ENCODE peak calls at places on chromosomes 7 and 10, in four cellular contexts. One of them, this sample, is unnamed.

GRCh38 chr7:108805808-108806397 is 236.2 kb downstream of the DNAJB9 start:
- DNase-seq in AG04450: no peak
- DNase-seq in transverse colon: no peak
- DNase-seq in astrocyte of the spinal cord: peak; percentile 54
- DNase-seq in this sample: peak; percentile 13

GRCh38 chr7:131501422-131501821 is 55.0 kb downstream of the PODXL start:
- DNase-seq in transverse colon: no peak
- DNase-seq in AG04450: peak; percentile 65
- DNase-seq in astrocyte of the spinal cord: peak; percentile 83
- DNase-seq in this sample: no peak

GRCh38 chr7:101121996-101122932 is 4.6 kb upstream of the SERPINE1 start:
- DNase-seq in astrocyte of the spinal cord: peak; percentile 98
- DNase-seq in transverse colon: peak; percentile 65
- DNase-seq in AG04450: peak; percentile 96
- DNase-seq in this sample: peak; percentile 90

GRCh38 chr7:123041085-123041484 is 45.6 kb upstream of the TAS2R16 start:
- DNase-seq in AG04450: no peak
- DNase-seq in astrocyte of the spinal cord: peak; percentile 84
- DNase-seq in transverse colon: no peak
- DNase-seq in this sample: no peak

GRCh38 chr7:716212-716611 is 10.3 kb upstream of the DNAAF5 start:
- DNase-seq in astrocyte of the spinal cord: no peak
- DNase-seq in transverse colon: no peak
- DNase-seq in AG04450: no peak
- DNase-seq in this sample: peak; percentile 1

GRCh38 chr10:122343936-122344335 is 30.6 kb upstream of the PLEKHA1 start:
- DNase-seq in transverse colon: no peak
- DNase-seq in astrocyte of the spinal cord: no peak
- DNase-seq in AG04450: no peak
- DNase-seq in this sample: no peak

GRCh38 chr10:681670-682318 is 7.7 kb downstream of the DIP2C start:
- DNase-seq in AG04450: no peak
- DNase-seq in astrocyte of the spinal cord: no peak
- DNase-seq in transverse colon: no peak
- DNase-seq in this sample: no peak

GRCh38 chr10:122954731-122955050 is 664 bp upstream of the C10orf88 start:
- DNase-seq in transverse colon: no peak
- DNase-seq in astrocyte of the spinal cord: no peak
- DNase-seq in AG04450: no peak
- DNase-seq in this sample: no peak

GRCh38 chr10:5565671-5566581 is 41.2 kb downstream of the CALML3 start:
- DNase-seq in AG04450: peak; percentile 51
- DNase-seq in astrocyte of the spinal cord: no peak
- DNase-seq in transverse colon: peak; percentile 5
- DNase-seq in this sample: no peak

GRCh38 chr10:25682203-25682950 is 251.7 kb upstream of the MYO3A start:
- DNase-seq in astrocyte of the spinal cord: peak; percentile 41
- DNase-seq in transverse colon: no peak
- DNase-seq in AG04450: no peak
- DNase-seq in this sample: peak; percentile 65

GRCh38 chr7:27661776-27662489 is 750 bp downstream of the HIBADH start:
- DNase-seq in transverse colon: peak; percentile 37
- DNase-seq in astrocyte of the spinal cord: peak; percentile 40
- DNase-seq in AG04450: no peak
- DNase-seq in this sample: peak; percentile 55

GRCh38 chr7:134826105-134826504 is 46.7 kb downstream of the CALD1 start:
- DNase-seq in astrocyte of the spinal cord: peak; percentile 91
- DNase-seq in transverse colon: no peak
- DNase-seq in AG04450: peak; percentile 71
- DNase-seq in this sample: no peak

GRCh38 chr7:123945938-123946337 is 20.9 kb downstream of the SPAM1 start:
- DNase-seq in astrocyte of the spinal cord: no peak
- DNase-seq in AG04450: no peak
- DNase-seq in transverse colon: no peak
- DNase-seq in this sample: no peak

GRCh38 chr7:134755422-134756022 is 23.9 kb upstream of the CALD1 start:
- DNase-seq in astrocyte of the spinal cord: peak; percentile 56
- DNase-seq in transverse colon: no peak
- DNase-seq in AG04450: no peak
- DNase-seq in this sample: peak; percentile 42

GRCh38 chr10:49144021-49144720 is 10.3 kb upstream of the FAM170B start:
- DNase-seq in astrocyte of the spinal cord: no peak
- DNase-seq in AG04450: peak; percentile 74
- DNase-seq in transverse colon: no peak
- DNase-seq in this sample: no peak

GRCh38 chr10:72083234-72084093 is 4.9 kb downstream of the SPOCK2 start:
- DNase-seq in AG04450: no peak
- DNase-seq in astrocyte of the spinal cord: no peak
- DNase-seq in transverse colon: no peak
- DNase-seq in this sample: no peak

GRCh38 chr10:43824934-43825333 is 176.3 kb upstream of the ZNF32 start:
- DNase-seq in transverse colon: peak; percentile 41
- DNase-seq in AG04450: peak; percentile 32
- DNase-seq in astrocyte of the spinal cord: peak; percentile 53
- DNase-seq in this sample: no peak

DNA sequence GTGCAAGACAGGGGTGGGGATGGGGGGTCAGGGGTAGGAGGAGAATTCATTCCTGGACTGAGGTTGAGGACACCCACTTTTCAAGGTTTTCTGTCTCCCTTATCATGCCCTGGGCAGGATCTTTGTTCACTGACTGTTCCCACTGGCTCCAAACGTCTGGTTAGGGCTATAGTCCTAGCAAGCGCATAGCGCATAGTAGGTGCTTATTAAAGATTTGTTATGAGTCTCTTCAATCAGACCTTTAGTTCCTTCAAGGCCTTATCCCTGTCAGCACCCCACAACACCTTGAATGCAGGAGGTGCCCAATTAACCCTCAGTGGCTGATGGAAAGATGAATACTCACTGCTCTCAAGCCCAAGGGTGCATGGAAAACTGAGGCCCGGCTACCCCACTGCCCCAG is 177.9 kb downstream of the SH3PXD2A start:
- DNase-seq in transverse colon: no peak
- DNase-seq in astrocyte of the spinal cord: no peak
- DNase-seq in AG04450: no peak
- DNase-seq in this sample: no peak
- H3K4me3 ChIP-seq in transverse colon: peak overlapping the region; percentile 31
- H3K4me3 ChIP-seq in astrocyte of the spinal cord: peak overlapping the region; percentile 10
- H3K4me3 ChIP-seq in AG04450: peak overlapping the region; percentile 75
- H3K4me3 ChIP-seq in this sample: no peak overlapping the region

GRCh38 chr10:13001041-13001886 is at the start of gene CCDC3:
- DNase-seq in astrocyte of the spinal cord: no peak
- DNase-seq in AG04450: no peak
- DNase-seq in transverse colon: no peak
- DNase-seq in this sample: peak; percentile 36
- H3K4me3 ChIP-seq in astrocyte of the spinal cord: peak within 1 kb of the TSS; percentile 25
- H3K4me3 ChIP-seq in AG04450: peak within 1 kb of the TSS; percentile 49
- H3K4me3 ChIP-seq in transverse colon: peak within 1 kb of the TSS; percentile 41
- H3K4me3 ChIP-seq in this sample: peak within 1 kb of the TSS; percentile 42

GRCh38 chr7:47991270-47991669 is 11.9 kb upstream of the HUS1 start:
- DNase-seq in AG04450: no peak
- DNase-seq in transverse colon: no peak
- DNase-seq in astrocyte of the spinal cord: no peak
- DNase-seq in this sample: no peak
- H3K4me3 ChIP-seq in AG04450: no peak overlapping the region
- H3K4me3 ChIP-seq in transverse colon: peak overlapping the region; percentile 61
- H3K4me3 ChIP-seq in astrocyte of the spinal cord: no peak overlapping the region
- H3K4me3 ChIP-seq in this sample: no peak overlapping the region

DNA sequence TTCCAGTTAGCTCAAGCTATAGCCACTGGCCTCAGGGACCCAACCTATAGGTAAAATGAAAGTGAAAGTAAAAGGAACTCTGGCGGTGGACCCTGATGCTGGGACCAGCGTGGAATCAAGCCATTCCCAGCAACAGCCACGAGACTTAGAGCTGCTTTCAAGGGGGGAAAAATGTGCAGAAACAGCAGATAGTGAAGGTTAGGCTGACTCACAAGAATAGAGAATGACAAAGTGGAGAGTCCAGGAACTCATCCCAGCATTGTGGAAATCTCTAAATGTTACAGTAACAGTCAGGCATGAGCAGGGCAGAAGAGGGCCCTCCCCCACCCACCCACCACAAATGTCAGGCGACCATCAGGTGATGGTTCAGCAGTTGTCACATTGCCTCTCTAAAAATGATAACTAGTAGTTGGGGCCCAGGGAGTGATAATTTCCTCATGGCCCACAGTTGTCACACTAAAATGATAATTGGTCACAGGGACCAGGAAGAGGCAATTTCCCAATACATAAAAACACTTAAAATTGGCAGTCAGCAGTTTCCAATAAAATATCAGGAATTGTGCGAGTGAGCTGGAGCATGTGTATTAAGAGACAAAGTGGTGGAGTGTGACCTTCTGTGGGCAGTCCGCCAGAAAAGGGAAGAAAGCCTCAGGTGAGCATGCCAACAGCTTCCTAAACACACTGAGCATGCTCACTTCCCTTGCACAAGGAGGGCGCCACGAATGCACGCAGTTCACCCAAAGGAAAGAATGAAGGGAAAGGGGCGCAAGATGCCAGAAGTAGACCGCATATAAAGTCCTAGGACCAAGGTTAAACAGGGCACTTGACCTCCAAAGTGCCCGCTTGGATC is 129.8 kb upstream of the PPP1R3A start:
- DNase-seq in AG04450: no peak
- DNase-seq in transverse colon: no peak
- DNase-seq in astrocyte of the spinal cord: peak; percentile 31
- DNase-seq in this sample: peak; percentile 11
- H3K4me3 ChIP-seq in AG04450: no peak overlapping the region
- H3K4me3 ChIP-seq in transverse colon: peak overlapping the region; percentile 25
- H3K4me3 ChIP-seq in astrocyte of the spinal cord: no peak overlapping the region
- H3K4me3 ChIP-seq in this sample: no peak overlapping the region

GRCh38 chr7:155944901-155945300 is 132.6 kb upstream of the SHH start:
- DNase-seq in astrocyte of the spinal cord: no peak
- DNase-seq in AG04450: no peak
- DNase-seq in transverse colon: no peak
- DNase-seq in this sample: no peak
- H3K4me3 ChIP-seq in astrocyte of the spinal cord: no peak overlapping the region
- H3K4me3 ChIP-seq in AG04450: no peak overlapping the region
- H3K4me3 ChIP-seq in transverse colon: no peak overlapping the region
- H3K4me3 ChIP-seq in this sample: no peak overlapping the region

GRCh38 chr7:91942312-91942711 is 1.6 kb downstream of the AKAP9 start:
- DNase-seq in AG04450: no peak
- DNase-seq in astrocyte of the spinal cord: no peak
- DNase-seq in transverse colon: no peak
- DNase-seq in this sample: no peak
- H3K4me3 ChIP-seq in AG04450: peak overlapping the region; percentile 89
- H3K4me3 ChIP-seq in astrocyte of the spinal cord: peak overlapping the region; percentile 97
- H3K4me3 ChIP-seq in transverse colon: peak overlapping the region; percentile 80
- H3K4me3 ChIP-seq in this sample: peak overlapping the region; percentile 89

DNA sequence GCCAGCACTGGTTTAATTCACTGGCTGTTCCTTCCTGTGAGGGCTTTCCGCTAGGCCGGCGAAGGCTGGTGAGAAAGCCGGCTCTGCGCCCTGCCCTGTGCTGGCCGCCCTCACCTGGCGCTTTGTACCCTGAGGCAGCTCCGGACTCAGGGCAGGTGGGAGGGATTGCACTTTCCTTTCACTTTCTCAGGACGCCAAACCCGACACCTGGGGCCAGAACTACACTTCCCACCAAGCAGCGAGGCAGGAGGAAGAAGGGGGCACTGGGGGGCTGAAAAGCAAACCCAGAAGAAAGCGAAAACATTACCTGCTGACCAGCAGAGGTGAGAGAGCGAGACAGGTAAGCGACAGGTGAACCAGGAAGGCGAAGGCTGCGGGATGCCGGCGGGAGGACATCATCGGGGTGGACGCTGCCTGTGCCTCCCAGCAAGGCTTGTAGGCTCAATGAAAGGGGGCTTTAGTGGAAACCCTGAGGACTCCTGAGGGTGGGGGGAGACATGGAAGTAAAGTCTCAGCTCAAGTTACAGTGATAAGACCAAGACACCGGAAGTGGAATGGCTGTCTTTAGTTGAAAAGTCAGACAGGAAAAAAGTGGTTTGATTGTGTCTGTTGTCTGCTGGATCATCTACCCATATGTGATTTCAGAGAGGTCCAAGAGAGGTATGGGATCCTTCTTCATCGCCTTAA is at the start of gene RAB19:
- DNase-seq in astrocyte of the spinal cord: no peak
- DNase-seq in transverse colon: peak; percentile 75
- DNase-seq in AG04450: no peak
- DNase-seq in this sample: peak; percentile 72
- H3K4me3 ChIP-seq in astrocyte of the spinal cord: peak within 1 kb of the TSS; percentile 28
- H3K4me3 ChIP-seq in transverse colon: peak within 1 kb of the TSS; percentile 68
- H3K4me3 ChIP-seq in AG04450: peak within 1 kb of the TSS; percentile 38
- H3K4me3 ChIP-seq in this sample: peak within 1 kb of the TSS; percentile 13

DNA sequence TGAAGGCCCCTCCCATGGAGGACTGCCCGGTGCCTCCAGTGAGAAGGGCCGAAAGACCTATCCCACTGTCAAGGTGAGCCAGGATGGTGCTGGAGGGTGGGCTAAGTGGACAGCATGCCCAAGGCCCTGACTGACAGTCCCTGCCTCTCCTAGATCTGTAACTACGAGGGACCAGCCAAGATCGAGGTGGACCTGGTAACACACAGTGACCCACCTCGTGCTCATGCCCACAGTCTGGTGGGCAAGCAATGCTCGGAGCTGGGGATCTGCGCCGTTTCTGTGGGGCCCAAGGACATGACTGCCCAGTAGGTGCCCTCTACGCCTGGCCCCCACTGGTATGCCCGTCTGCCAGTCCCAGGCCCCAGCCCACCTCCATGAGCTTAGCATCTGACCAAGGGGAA is 1.2 kb downstream of the NFKB2 start:
- DNase-seq in AG04450: no peak
- DNase-seq in astrocyte of the spinal cord: no peak
- DNase-seq in transverse colon: no peak
- DNase-seq in this sample: no peak
- H3K4me3 ChIP-seq in AG04450: peak overlapping the region; percentile 82
- H3K4me3 ChIP-seq in astrocyte of the spinal cord: no peak overlapping the region
- H3K4me3 ChIP-seq in transverse colon: peak overlapping the region; percentile 85
- H3K4me3 ChIP-seq in this sample: no peak overlapping the region

DNA sequence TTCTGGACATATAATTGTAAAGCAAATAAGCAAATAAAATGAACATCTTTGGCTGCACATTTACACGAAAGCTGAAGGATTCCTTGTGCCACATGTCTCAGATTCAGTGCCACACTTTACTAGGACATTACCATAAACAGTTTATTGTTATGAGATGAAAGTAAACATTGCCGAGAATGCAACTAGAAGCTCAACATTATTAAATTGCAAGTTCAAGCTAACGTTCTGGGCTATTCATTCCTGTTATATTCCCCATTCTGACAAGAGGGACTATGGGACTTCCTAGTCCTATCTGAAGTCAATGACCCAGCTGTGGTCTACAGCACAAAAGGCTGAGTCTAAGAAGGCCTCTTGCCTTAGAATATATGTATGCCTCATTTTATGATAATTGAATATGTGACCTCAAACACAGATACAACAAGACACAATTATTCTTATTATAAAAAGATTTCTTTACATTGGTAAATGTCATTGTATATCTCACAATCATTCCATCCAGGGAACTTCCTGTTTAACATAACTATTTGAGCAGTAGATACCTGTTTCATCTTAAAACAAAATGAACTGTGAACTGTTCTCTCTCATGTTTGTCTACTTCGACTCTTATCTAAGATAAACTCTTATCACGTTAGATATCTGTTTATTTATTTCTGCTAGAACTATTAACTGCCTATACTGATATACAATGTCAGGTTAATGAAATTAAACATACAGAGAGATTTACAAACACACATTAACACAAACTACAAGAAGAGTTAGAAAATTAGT is 20.3 kb downstream of the ANK3 start:
- DNase-seq in transverse colon: no peak
- DNase-seq in astrocyte of the spinal cord: no peak
- DNase-seq in AG04450: no peak
- DNase-seq in this sample: no peak
- H3K4me3 ChIP-seq in transverse colon: no peak overlapping the region
- H3K4me3 ChIP-seq in astrocyte of the spinal cord: no peak overlapping the region
- H3K4me3 ChIP-seq in AG04450: no peak overlapping the region
- H3K4me3 ChIP-seq in this sample: no peak overlapping the region

This sample was measured in hepatocyte.